ENCODE peak calls at places on chromosomes 12 and 14, in five cellular contexts. F, Y, K, G and V are unnamed samples.

GRCh38 chr12:25135531-25136154 is 59.3 kb downstream of the DNAI7 start:
- DNase-seq in F (peak), Y (no peak), K (no peak), G (no peak), V (no peak)

GRCh38 chr12:108341854-108342847 is 3.0 kb upstream of the CMKLR1 start:
- DNase-seq in F (no peak), Y (no peak), K (no peak), G (no peak), V (no peak)

GRCh38 chr14:61502459-61503093 is 181.2 kb downstream of the PRKCH start:
- DNase-seq in F (peak), Y (no peak), K (no peak), G (no peak), V (no peak)

GRCh38 chr12:122421263-122421814 is 1.1 kb downstream of the CLIP1 start:
- DNase-seq in F (peak), Y (no peak), K (peak), G (peak), V (no peak)

GRCh38 chr14:85536835-85537195 is 6.9 kb downstream of the FLRT2 start:
- DNase-seq in F (no peak), Y (no peak), K (no peak), G (no peak), V (no peak)

GRCh38 chr14:57930241-57930975 is 64.5 kb upstream of the SLC35F4 start:
- DNase-seq in F (no peak), Y (peak), K (no peak), G (no peak), V (no peak)

GRCh38 chr12:43861847-43862150 is 25.9 kb downstream of the TMEM117 start:
- DNase-seq in F (no peak), Y (no peak), K (no peak), G (no peak), V (no peak)

GRCh38 chr12:2354151-2354991 is 301.6 kb downstream of the CACNA1C start:
- DNase-seq in F (no peak), Y (no peak), K (no peak), G (no peak), V (no peak)

GRCh38 chr12:121829250-121829918 is 25.6 kb downstream of the SETD1B start:
- DNase-seq in F (no peak), Y (no peak), K (no peak), G (no peak), V (no peak)

GRCh38 chr14:36214476-36215216 is 38.1 kb upstream of the PTCSC3 start:
- DNase-seq in F (no peak), Y (peak), K (no peak), G (no peak), V (no peak)

GRCh38 chr12:56709759-56710376 is 15.2 kb downstream of the NACA start:
- DNase-seq in F (no peak), Y (no peak), K (no peak), G (no peak), V (no peak)

GRCh38 chr12:2051700-2052625 is 824 bp upstream of the CACNA1C start:
- DNase-seq in F (no peak), Y (no peak), K (no peak), G (no peak), V (no peak)

GRCh38 chr12:40733871-40734270 is 41.6 kb downstream of the CNTN1 start:
- DNase-seq in F (no peak), Y (no peak), K (no peak), G (no peak), V (peak)

GRCh38 chr14:33280646-33281045 is 342.0 kb downstream of the NPAS3 start:
- DNase-seq in F (peak), Y (peak), K (no peak), G (no peak), V (no peak)

GRCh38 chr12:71872401-71872800 is 32.8 kb downstream of the TBC1D15 start:
- DNase-seq in F (no peak), Y (no peak), K (no peak), G (no peak), V (no peak)

GRCh38 chr12:71871116-71871515 is 31.6 kb downstream of the TBC1D15 start:
- DNase-seq in F (no peak), Y (no peak), K (no peak), G (no peak), V (no peak)

GRCh38 chr12:71867131-71867530 is 27.6 kb downstream of the TBC1D15 start:
- DNase-seq in F (no peak), Y (no peak), K (no peak), G (no peak), V (no peak)

GRCh38 chr12:71872999-71873398 is 33.4 kb downstream of the TBC1D15 start:
- DNase-seq in F (no peak), Y (no peak), K (no peak), G (no peak), V (no peak)

DNA sequence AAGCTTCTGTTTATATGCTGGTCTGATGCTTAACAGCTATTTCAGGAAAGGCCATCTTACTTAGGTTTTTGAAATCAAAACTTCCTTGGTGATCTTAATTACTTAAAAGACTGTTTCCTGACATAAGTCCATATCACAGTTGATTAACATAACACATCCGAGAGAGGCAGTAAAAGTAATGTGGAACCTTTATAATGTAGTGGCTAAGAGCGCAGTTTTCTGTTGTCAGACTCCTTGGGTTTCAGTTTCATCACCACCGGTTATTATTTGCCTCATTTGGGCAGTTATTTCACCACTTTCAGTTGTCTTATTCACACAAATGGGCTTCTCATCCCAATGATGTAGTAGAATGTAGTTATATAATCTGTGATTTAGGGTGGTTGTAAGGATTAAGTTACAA is 30.9 kb downstream of the TBC1D15 start:
- DNase-seq in F (no peak), Y (no peak), K (no peak), G (no peak), V (no peak)
- H3K4me3 ChIP-seq in F (no peak), Y (no peak), K (no peak), G (no peak), V (no peak)

DNA sequence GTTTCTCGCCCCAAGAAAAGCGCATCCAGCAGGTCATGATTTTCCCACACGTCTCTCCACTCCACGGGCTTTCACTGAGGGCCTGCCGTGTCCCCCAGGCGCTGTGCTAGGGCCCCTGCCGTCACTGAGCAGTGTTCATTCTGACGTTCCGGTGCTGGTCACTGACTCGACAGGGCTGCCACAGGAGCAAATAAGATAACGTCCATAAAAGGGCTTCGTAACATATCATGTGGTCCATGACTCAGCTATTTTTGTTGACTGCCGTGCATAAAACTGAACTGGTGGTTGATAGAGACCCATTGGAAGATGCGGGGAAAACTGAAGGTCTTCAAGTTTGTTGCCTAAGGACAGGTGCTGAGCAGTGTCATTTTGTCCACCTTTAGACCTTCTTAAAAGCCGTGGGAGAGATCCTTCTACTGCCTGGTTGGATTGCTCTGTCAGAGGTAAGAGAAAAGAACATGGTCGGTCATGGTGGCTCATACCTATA is 46.3 kb downstream of the ADGRD1 start:
- DNase-seq in F (no peak), Y (no peak), K (no peak), G (no peak), V (no peak)
- TF ChIP-seq CTCF in F (no peak), Y (no peak), K (no peak), G (no peak), V (no peak)

GRCh38 chr14:105480807-105481801 is 5.6 kb upstream of the CRIP1 start:
- DNase-seq in F (peak), Y (peak), K (peak), G (peak), V (peak)
- H3K4me3 ChIP-seq in F (peak), Y (peak), K (peak), G (peak), V (peak)

GRCh38 chr14:69713976-69714716 is 52.8 kb upstream of the SRSF5 start:
- DNase-seq in F (no peak), Y (no peak), K (no peak), G (no peak), V (no peak)

GRCh38 chr14:69715725-69716482 is 51.0 kb upstream of the SRSF5 start:
- DNase-seq in F (peak), Y (peak), K (peak), G (no peak), V (peak)

GRCh38 chr14:69719501-69719951 is 47.4 kb upstream of the SRSF5 start:
- DNase-seq in F (peak), Y (peak), K (no peak), G (no peak), V (no peak)

GRCh38 chr14:69713127-69713800 is 53.7 kb upstream of the SRSF5 start:
- DNase-seq in F (peak), Y (no peak), K (no peak), G (no peak), V (no peak)

DNA sequence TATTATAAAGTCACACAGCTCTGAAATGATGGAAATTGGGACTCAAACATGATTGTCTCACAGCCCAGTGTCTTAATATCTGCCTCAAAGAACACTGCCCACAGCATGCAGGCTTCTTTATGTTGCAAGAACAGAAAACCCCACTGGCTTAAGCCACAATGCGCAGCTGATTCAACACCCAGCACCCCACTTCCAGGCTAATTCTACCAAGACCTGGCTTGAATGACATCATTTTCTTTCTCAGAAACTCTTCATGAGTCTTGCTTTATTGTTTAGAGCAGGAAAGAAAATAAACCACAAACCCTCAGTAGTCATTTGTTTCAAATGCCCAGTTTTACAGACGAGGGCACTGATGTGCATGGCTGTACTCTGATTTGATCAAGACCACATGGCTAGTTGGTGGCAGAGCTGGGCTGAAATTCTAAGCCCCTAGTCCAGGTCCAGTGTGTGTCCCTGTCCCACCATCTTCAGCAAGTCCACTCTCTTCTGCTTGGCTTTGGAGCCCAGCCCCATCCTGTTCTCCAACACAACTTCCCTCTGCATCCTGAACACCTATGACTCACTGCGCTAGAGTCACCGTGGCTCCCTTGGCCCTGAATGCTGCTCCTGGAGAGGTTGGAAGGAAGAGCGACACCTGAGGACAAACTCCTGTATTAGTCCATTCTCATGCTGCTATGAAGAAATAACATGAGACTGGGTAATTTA is 50.3 kb upstream of the SRSF5 start:
- DNase-seq in F (peak), Y (peak), K (no peak), G (no peak), V (no peak)
- TF ChIP-seq CTCF in F (peak), Y (no peak), K (no peak), G (no peak), V (no peak)

DNA sequence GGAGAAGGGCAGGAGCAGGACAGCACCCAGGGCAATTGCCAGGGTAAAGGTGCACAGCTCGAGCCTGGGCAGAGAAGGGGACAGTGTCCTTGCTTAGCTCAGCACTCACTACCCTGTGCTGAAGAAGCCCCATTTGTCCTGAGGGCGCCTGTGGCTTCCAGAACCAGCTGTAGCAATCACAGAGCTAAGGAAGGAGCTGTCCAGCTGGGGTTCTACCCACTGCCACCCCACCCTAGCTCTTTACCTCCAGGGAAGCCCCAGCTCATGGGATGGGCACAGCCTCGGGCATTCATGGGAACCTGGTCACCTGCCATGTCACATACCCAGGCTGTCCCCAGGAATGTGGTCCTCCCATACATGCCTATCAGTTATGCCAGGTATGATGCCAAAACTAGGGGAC is 5.8 kb downstream of the LMBR1L start:
- DNase-seq in F (no peak), Y (no peak), K (no peak), G (no peak), V (no peak)
- H3K4me3 ChIP-seq in F (no peak), Y (no peak), K (no peak), G (no peak), V (no peak)

GRCh38 chr12:50642755-50643154 is 121.1 kb upstream of the ATF1 start:
- DNase-seq in F (peak), Y (no peak), K (no peak), G (no peak), V (no peak)

GRCh38 chr12:50639721-50640120 is 124.2 kb upstream of the ATF1 start:
- DNase-seq in F (peak), Y (no peak), K (no peak), G (no peak), V (no peak)

GRCh38 chr12:50642035-50642451 is 121.9 kb upstream of the ATF1 start:
- DNase-seq in F (peak), Y (peak), K (no peak), G (no peak), V (no peak)

GRCh38 chr12:50640321-50640939 is 123.5 kb upstream of the ATF1 start:
- DNase-seq in F (no peak), Y (no peak), K (no peak), G (no peak), V (no peak)

GRCh38 chr12:50641566-50641965 is 122.3 kb upstream of the ATF1 start:
- DNase-seq in F (no peak), Y (no peak), K (no peak), G (no peak), V (no peak)
- TF ChIP-seq CTCF in F (no peak), Y (no peak), K (no peak), G (no peak), V (no peak)

DNA sequence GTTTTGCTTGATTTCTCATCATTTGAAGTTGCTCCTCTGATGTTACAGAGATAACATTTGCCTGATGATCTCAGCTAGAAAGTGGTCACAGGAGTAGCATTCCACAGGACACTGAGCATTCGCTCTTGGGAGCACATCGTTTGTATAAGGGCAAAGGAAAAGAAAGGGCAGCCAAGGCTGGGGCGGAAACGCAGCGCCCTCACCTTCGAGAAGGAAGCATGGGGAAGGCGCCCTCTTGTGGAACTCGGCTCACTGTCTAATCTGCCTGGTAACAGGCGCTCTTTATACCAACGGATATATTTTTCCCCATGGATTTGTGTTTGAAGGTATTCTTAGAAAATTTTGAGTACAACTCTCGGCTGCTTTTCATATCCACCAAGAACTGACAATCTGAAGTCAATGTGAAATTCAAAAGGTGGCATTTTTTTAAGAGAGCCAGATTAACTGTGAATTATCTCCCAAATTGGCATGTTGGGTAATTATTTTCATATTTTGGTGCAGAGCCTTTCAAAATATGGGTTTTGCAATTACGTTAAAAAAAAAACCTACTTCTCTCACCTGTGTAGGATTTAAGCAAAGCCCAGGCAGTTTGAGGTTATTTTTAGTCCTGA is 172.7 kb downstream of the CAND1 start:
- DNase-seq in F (peak), Y (no peak), K (peak), G (peak), V (peak)
- H3K4me3 ChIP-seq in F (no peak), Y (no peak), K (no peak), G (peak), V (peak)

GRCh38 chr14:70317969-70318634 is 41.4 kb downstream of the COX16 start:
- DNase-seq in F (peak), Y (peak), K (no peak), G (no peak), V (peak)

GRCh38 chr14:70320294-70320693 is 39.2 kb downstream of the COX16 start:
- DNase-seq in F (no peak), Y (no peak), K (no peak), G (no peak), V (no peak)

GRCh38 chr14:70318635-70319013 is 40.9 kb downstream of the COX16 start:
- DNase-seq in F (no peak), Y (no peak), K (no peak), G (no peak), V (no peak)

GRCh38 chr14:70315942-70316341 is 43.5 kb downstream of the COX16 start:
- DNase-seq in F (peak), Y (no peak), K (no peak), G (no peak), V (no peak)

GRCh38 chr14:70317091-70317968 is 42.2 kb downstream of the COX16 start:
- DNase-seq in F (no peak), Y (no peak), K (no peak), G (no peak), V (no peak)
- TF ChIP-seq CTCF in F (no peak), Y (no peak), K (no peak), G (no peak), V (no peak)

DNA sequence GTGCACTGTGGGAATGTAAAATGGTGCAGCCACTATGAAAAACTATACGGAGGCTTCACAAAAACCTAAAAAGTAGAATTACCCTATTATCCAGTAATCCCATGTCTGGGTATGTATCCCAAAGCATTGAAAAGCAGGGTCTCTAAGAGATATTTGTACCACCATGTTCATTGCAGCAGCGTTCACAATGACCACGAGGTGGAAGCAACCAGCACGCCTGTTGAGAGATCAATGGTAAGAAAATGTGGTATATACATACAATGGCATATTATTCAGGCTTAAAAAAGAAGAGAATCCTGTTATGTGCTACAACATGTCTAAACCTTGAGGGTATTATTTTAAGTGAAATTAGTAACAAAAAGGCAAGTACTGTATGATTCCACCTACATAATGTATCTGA is 910 bp upstream of the NOPCHAP1 start:
- DNase-seq in F (no peak), Y (no peak), K (no peak), G (no peak), V (no peak)
- H3K4me3 ChIP-seq in F (no peak), Y (no peak), K (no peak), G (no peak), V (no peak)

DNA sequence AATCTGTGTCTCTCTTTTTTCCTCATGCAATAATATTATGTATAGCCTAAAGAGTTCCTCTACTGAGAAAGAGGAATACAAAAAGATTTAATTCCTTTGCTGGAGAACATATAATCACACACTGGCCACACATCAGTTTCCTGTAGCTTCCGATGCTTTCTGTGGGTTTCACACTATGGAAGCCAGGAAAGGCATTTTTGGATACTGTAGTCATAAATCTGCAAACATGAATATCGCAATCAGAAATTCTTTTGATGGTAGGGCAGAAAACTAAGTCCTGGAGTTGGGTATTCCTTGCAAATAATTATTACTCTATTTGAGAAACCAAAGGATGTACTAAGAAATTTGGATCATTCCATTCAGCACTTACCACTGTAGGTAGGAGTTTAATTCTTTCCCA is 260.0 kb downstream of the ACSS3 start:
- DNase-seq in F (no peak), Y (no peak), K (no peak), G (no peak), V (no peak)
- TF ChIP-seq CTCF in F (no peak), Y (no peak), K (no peak), G (no peak), V (no peak)